ENCODE peak calls at places on chromosomes 3 and 15, in four cellular contexts. One of them, this sample, is unnamed.
A peak's percentile ranks its signal among the peaks of the same experiment; 100 is the strongest.

GRCh38 chr3:151135548-151136337 is 50.3 kb downstream of the MED12L start:
- DNase-seq in activated CD8-positive, alpha-beta memory T cell treated with anti-CD3 and anti-CD28 coated beads for 48 hours: no peak
- DNase-seq in endothelial cell: no peak
- DNase-seq in T-helper 9 cell: peak; percentile 6
- DNase-seq in this sample: no peak

GRCh38 chr3:124512881-124513609 is 217.2 kb upstream of the UMPS start:
- DNase-seq in activated CD8-positive, alpha-beta memory T cell treated with anti-CD3 and anti-CD28 coated beads for 48 hours: no peak
- DNase-seq in endothelial cell: no peak
- DNase-seq in T-helper 9 cell: no peak
- DNase-seq in this sample: no peak

GRCh38 chr15:45704329-45705249 is 69.8 kb downstream of the SQOR start:
- DNase-seq in activated CD8-positive, alpha-beta memory T cell treated with anti-CD3 and anti-CD28 coated beads for 48 hours: no peak
- DNase-seq in endothelial cell: peak; percentile 45
- DNase-seq in T-helper 9 cell: peak; percentile 2
- DNase-seq in this sample: peak; percentile 44

GRCh38 chr15:76340802-76341365 is 4.3 kb downstream of the ISL2 start:
- DNase-seq in activated CD8-positive, alpha-beta memory T cell treated with anti-CD3 and anti-CD28 coated beads for 48 hours: no peak
- DNase-seq in endothelial cell: no peak
- DNase-seq in T-helper 9 cell: no peak
- DNase-seq in this sample: no peak

GRCh38 chr3:185082149-185082548 is 70.7 kb downstream of the C3orf70 start:
- DNase-seq in activated CD8-positive, alpha-beta memory T cell treated with anti-CD3 and anti-CD28 coated beads for 48 hours: no peak
- DNase-seq in endothelial cell: no peak
- DNase-seq in T-helper 9 cell: no peak
- DNase-seq in this sample: no peak

GRCh38 chr15:47194718-47195117 is 522.6 kb upstream of the SEMA6D start:
- DNase-seq in activated CD8-positive, alpha-beta memory T cell treated with anti-CD3 and anti-CD28 coated beads for 48 hours: no peak
- DNase-seq in endothelial cell: no peak
- DNase-seq in T-helper 9 cell: no peak
- DNase-seq in this sample: no peak

GRCh38 chr3:108250626-108251025 is 28.4 kb upstream of the IFT57 start:
- DNase-seq in activated CD8-positive, alpha-beta memory T cell treated with anti-CD3 and anti-CD28 coated beads for 48 hours: no peak
- DNase-seq in endothelial cell: no peak
- DNase-seq in T-helper 9 cell: no peak
- DNase-seq in this sample: no peak

GRCh38 chr3:26536955-26537354 is 85.6 kb upstream of the LRRC3B start:
- DNase-seq in activated CD8-positive, alpha-beta memory T cell treated with anti-CD3 and anti-CD28 coated beads for 48 hours: no peak
- DNase-seq in endothelial cell: no peak
- DNase-seq in T-helper 9 cell: no peak
- DNase-seq in this sample: no peak

GRCh38 chr3:162170581-162170980 is 674.0 kb downstream of the OTOL1 start:
- DNase-seq in activated CD8-positive, alpha-beta memory T cell treated with anti-CD3 and anti-CD28 coated beads for 48 hours: no peak
- DNase-seq in endothelial cell: no peak
- DNase-seq in T-helper 9 cell: no peak
- DNase-seq in this sample: no peak

GRCh38 chr3:58659051-58659675 is 7.4 kb downstream of the FAM3D start:
- DNase-seq in activated CD8-positive, alpha-beta memory T cell treated with anti-CD3 and anti-CD28 coated beads for 48 hours: no peak
- DNase-seq in endothelial cell: no peak
- DNase-seq in T-helper 9 cell: no peak
- DNase-seq in this sample: peak; percentile 77

GRCh38 chr15:79431636-79432344 is at the start of gene MINAR1:
- DNase-seq in activated CD8-positive, alpha-beta memory T cell treated with anti-CD3 and anti-CD28 coated beads for 48 hours: no peak
- DNase-seq in endothelial cell: peak; percentile 71
- DNase-seq in T-helper 9 cell: no peak
- DNase-seq in this sample: peak; percentile 67

GRCh38 chr15:61871926-61872522 is 188.2 kb downstream of the VPS13C start:
- DNase-seq in activated CD8-positive, alpha-beta memory T cell treated with anti-CD3 and anti-CD28 coated beads for 48 hours: no peak
- DNase-seq in endothelial cell: no peak
- DNase-seq in T-helper 9 cell: no peak
- DNase-seq in this sample: peak; percentile 15

GRCh38 chr3:81929697-81930096 is 168.3 kb upstream of the GBE1 start:
- DNase-seq in activated CD8-positive, alpha-beta memory T cell treated with anti-CD3 and anti-CD28 coated beads for 48 hours: no peak
- DNase-seq in endothelial cell: no peak
- DNase-seq in T-helper 9 cell: no peak
- DNase-seq in this sample: no peak

GRCh38 chr15:33551860-33552259 is 241.1 kb downstream of the RYR3 start:
- DNase-seq in activated CD8-positive, alpha-beta memory T cell treated with anti-CD3 and anti-CD28 coated beads for 48 hours: no peak
- DNase-seq in endothelial cell: no peak
- DNase-seq in T-helper 9 cell: no peak
- DNase-seq in this sample: no peak

GRCh38 chr3:134255399-134255798 is 4.7 kb upstream of the RYK start:
- DNase-seq in activated CD8-positive, alpha-beta memory T cell treated with anti-CD3 and anti-CD28 coated beads for 48 hours: no peak
- DNase-seq in endothelial cell: no peak
- DNase-seq in T-helper 9 cell: no peak
- DNase-seq in this sample: no peak

GRCh38 chr3:42256135-42256819 is 9.7 kb downstream of the CCK start:
- DNase-seq in activated CD8-positive, alpha-beta memory T cell treated with anti-CD3 and anti-CD28 coated beads for 48 hours: no peak
- DNase-seq in endothelial cell: no peak
- DNase-seq in T-helper 9 cell: no peak
- DNase-seq in this sample: no peak

GRCh38 chr3:62277986-62278385 is 95.4 kb downstream of the FEZF2 start:
- DNase-seq in activated CD8-positive, alpha-beta memory T cell treated with anti-CD3 and anti-CD28 coated beads for 48 hours: no peak
- DNase-seq in endothelial cell: no peak
- DNase-seq in T-helper 9 cell: no peak
- DNase-seq in this sample: no peak

GRCh38 chr3:8561365-8561764 is 59.7 kb downstream of the LMCD1 start:
- DNase-seq in activated CD8-positive, alpha-beta memory T cell treated with anti-CD3 and anti-CD28 coated beads for 48 hours: no peak
- DNase-seq in endothelial cell: no peak
- DNase-seq in T-helper 9 cell: no peak
- DNase-seq in this sample: no peak

GRCh38 chr3:38114052-38114874 is 22.7 kb downstream of the ACAA1 start:
- DNase-seq in activated CD8-positive, alpha-beta memory T cell treated with anti-CD3 and anti-CD28 coated beads for 48 hours: no peak
- DNase-seq in endothelial cell: no peak
- DNase-seq in T-helper 9 cell: no peak
- DNase-seq in this sample: no peak

GRCh38 chr3:33439421-33440327 is 531 bp downstream of the UBP1 start:
- DNase-seq in activated CD8-positive, alpha-beta memory T cell treated with anti-CD3 and anti-CD28 coated beads for 48 hours: peak; percentile 20
- DNase-seq in endothelial cell: peak; percentile 55
- DNase-seq in T-helper 9 cell: peak; percentile 29
- DNase-seq in this sample: peak; percentile 75

GRCh38 chr3:38345879-38346583 is 554 bp upstream of the XYLB start:
- DNase-seq in activated CD8-positive, alpha-beta memory T cell treated with anti-CD3 and anti-CD28 coated beads for 48 hours: no peak
- DNase-seq in endothelial cell: no peak
- DNase-seq in T-helper 9 cell: no peak
- DNase-seq in this sample: no peak

GRCh38 chr15:78695849-78696248 is 54.8 kb upstream of the CHRNB4 start:
- DNase-seq in activated CD8-positive, alpha-beta memory T cell treated with anti-CD3 and anti-CD28 coated beads for 48 hours: no peak
- DNase-seq in endothelial cell: no peak
- DNase-seq in T-helper 9 cell: no peak
- DNase-seq in this sample: no peak

GRCh38 chr15:74193305-74193718 is 9.3 kb downstream of the STRA6 start:
- DNase-seq in activated CD8-positive, alpha-beta memory T cell treated with anti-CD3 and anti-CD28 coated beads for 48 hours: no peak
- DNase-seq in endothelial cell: no peak
- DNase-seq in T-helper 9 cell: no peak
- DNase-seq in this sample: no peak

GRCh38 chr3:191141728-191142127 is 57.3 kb upstream of the OSTN start:
- DNase-seq in activated CD8-positive, alpha-beta memory T cell treated with anti-CD3 and anti-CD28 coated beads for 48 hours: no peak
- DNase-seq in endothelial cell: no peak
- DNase-seq in T-helper 9 cell: no peak
- DNase-seq in this sample: no peak

GRCh38 chr15:89628301-89628700 is 27.0 kb downstream of the KIF7 start:
- DNase-seq in activated CD8-positive, alpha-beta memory T cell treated with anti-CD3 and anti-CD28 coated beads for 48 hours: no peak
- DNase-seq in endothelial cell: no peak
- DNase-seq in T-helper 9 cell: no peak
- DNase-seq in this sample: no peak

GRCh38 chr3:34070831-34071230 is 272.4 kb downstream of the PDCD6IP start:
- DNase-seq in activated CD8-positive, alpha-beta memory T cell treated with anti-CD3 and anti-CD28 coated beads for 48 hours: no peak
- DNase-seq in endothelial cell: no peak
- DNase-seq in T-helper 9 cell: no peak
- DNase-seq in this sample: no peak

GRCh38 chr3:114481113-114481512 is 187.3 kb downstream of the TIGIT start:
- DNase-seq in activated CD8-positive, alpha-beta memory T cell treated with anti-CD3 and anti-CD28 coated beads for 48 hours: no peak
- DNase-seq in endothelial cell: no peak
- DNase-seq in T-helper 9 cell: no peak
- DNase-seq in this sample: no peak

GRCh38 chr3:134407247-134407640 is 33.0 kb upstream of the AMOTL2 start:
- DNase-seq in activated CD8-positive, alpha-beta memory T cell treated with anti-CD3 and anti-CD28 coated beads for 48 hours: no peak
- DNase-seq in endothelial cell: no peak
- DNase-seq in T-helper 9 cell: no peak
- DNase-seq in this sample: no peak

GRCh38 chr3:12237912-12238650 is 50.8 kb upstream of the PPARG start:
- DNase-seq in activated CD8-positive, alpha-beta memory T cell treated with anti-CD3 and anti-CD28 coated beads for 48 hours: no peak
- DNase-seq in endothelial cell: no peak
- DNase-seq in T-helper 9 cell: no peak
- DNase-seq in this sample: no peak

GRCh38 chr3:64053581-64053980 is 30.3 kb upstream of the PSMD6 start:
- DNase-seq in activated CD8-positive, alpha-beta memory T cell treated with anti-CD3 and anti-CD28 coated beads for 48 hours: no peak
- DNase-seq in endothelial cell: peak; percentile 17
- DNase-seq in T-helper 9 cell: no peak
- DNase-seq in this sample: no peak

GRCh38 chr3:143002083-143002712 is 828 bp downstream of the U2SURP start:
- DNase-seq in activated CD8-positive, alpha-beta memory T cell treated with anti-CD3 and anti-CD28 coated beads for 48 hours: no peak
- DNase-seq in endothelial cell: no peak
- DNase-seq in T-helper 9 cell: no peak
- DNase-seq in this sample: peak; percentile 17

GRCh38 chr15:62452656-62453055 is 287.6 kb upstream of the C2CD4B start:
- DNase-seq in activated CD8-positive, alpha-beta memory T cell treated with anti-CD3 and anti-CD28 coated beads for 48 hours: no peak
- DNase-seq in endothelial cell: no peak
- DNase-seq in T-helper 9 cell: no peak
- DNase-seq in this sample: no peak

GRCh38 chr15:55649058-55649423 is 60.9 kb upstream of the PYGO1 start:
- DNase-seq in activated CD8-positive, alpha-beta memory T cell treated with anti-CD3 and anti-CD28 coated beads for 48 hours: no peak
- DNase-seq in endothelial cell: no peak
- DNase-seq in T-helper 9 cell: no peak
- DNase-seq in this sample: no peak

GRCh38 chr3:138898301-138898700 is 48.6 kb downstream of the FOXL2 start:
- DNase-seq in activated CD8-positive, alpha-beta memory T cell treated with anti-CD3 and anti-CD28 coated beads for 48 hours: no peak
- DNase-seq in endothelial cell: no peak
- DNase-seq in T-helper 9 cell: no peak
- DNase-seq in this sample: no peak

This sample was measured in iPS-NIHi11.